ENCODE peak calls at places on chromosomes 3 and 15, in five cellular contexts. D, G, P, K and Y are unnamed samples.

GRCh38 chr3:15332405-15333098 is at the start of gene SH3BP5:
- DNase-seq in D (peak; percentile 83), G (peak; percentile 47), P (peak; percentile 81), K (peak; percentile 39), Y (peak; percentile 62)

GRCh38 chr3:25782938-25783660 is at the start of gene NGLY1:
- DNase-seq in D (peak; percentile 88), G (peak; percentile 75), P (peak; percentile 85), K (peak; percentile 69), Y (peak; percentile 81)

GRCh38 chr15:29969587-29970401 is 113.0 kb upstream of the GOLGA8J start:
- DNase-seq in D (no peak), G (no peak), P (no peak), K (no peak), Y (no peak)

GRCh38 chr3:177978948-177979347 is 557.3 kb upstream of the KCNMB2 start:
- DNase-seq in D (no peak), G (no peak), P (no peak), K (no peak), Y (no peak)

GRCh38 chr3:151553873-151554272 is 93.0 kb upstream of the IGSF10 start:
- DNase-seq in D (no peak), G (no peak), P (no peak), K (no peak), Y (no peak)

GRCh38 chr15:74792227-74793016 is 10.5 kb downstream of the CSK start:
- DNase-seq in D (no peak), G (no peak), P (no peak), K (no peak), Y (no peak)

GRCh38 chr3:132554437-132554836 is 42.6 kb upstream of the ACKR4 start:
- DNase-seq in D (no peak), G (peak; percentile 51), P (no peak), K (no peak), Y (no peak)

GRCh38 chr3:182294256-182294655 is 499.0 kb upstream of the ATP11B start:
- DNase-seq in D (no peak), G (no peak), P (no peak), K (no peak), Y (no peak)

GRCh38 chr15:84962975-84963374 is 18.7 kb upstream of the PDE8A start:
- DNase-seq in D (no peak), G (no peak), P (no peak), K (no peak), Y (no peak)

GRCh38 chr3:78645628-78646310 is 1122.0 kb downstream of the ROBO1 start:
- DNase-seq in D (no peak), G (peak; percentile 81), P (no peak), K (no peak), Y (no peak)

GRCh38 chr15:70348581-70349344 is 251.0 kb upstream of the TLE3 start:
- DNase-seq in D (no peak), G (no peak), P (no peak), K (no peak), Y (no peak)

GRCh38 chr3:72767927-72768880 is 80.0 kb downstream of the SHQ1 start:
- DNase-seq in D (no peak), G (no peak), P (no peak), K (no peak), Y (no peak)

GRCh38 chr3:58190882-58191281 is 19.9 kb downstream of the DNASE1L3 start:
- DNase-seq in D (no peak), G (no peak), P (no peak), K (no peak), Y (no peak)

GRCh38 chr15:66100761-66101160 is 152.8 kb downstream of the MEGF11 start:
- DNase-seq in D (no peak), G (no peak), P (no peak), K (no peak), Y (no peak)

GRCh38 chr15:27042230-27042629 is 71.2 kb downstream of the GABRG3 start:
- DNase-seq in D (no peak), G (no peak), P (no peak), K (no peak), Y (no peak)

GRCh38 chr3:72327008-72327407 is 521.2 kb downstream of the SHQ1 start:
- DNase-seq in D (no peak), G (no peak), P (no peak), K (no peak), Y (no peak)

GRCh38 chr3:36700537-36701248 is 63.7 kb downstream of the DCLK3 start:
- DNase-seq in D (peak; percentile 56), G (peak; percentile 85), P (peak; percentile 56), K (no peak), Y (peak; percentile 20)

GRCh38 chr3:12235691-12236090 is 53.2 kb upstream of the PPARG start:
- DNase-seq in D (no peak), G (peak; percentile 57), P (no peak), K (no peak), Y (no peak)

GRCh38 chr3:59191651-59192050 is 141.8 kb upstream of the CFAP20DC start:
- DNase-seq in D (no peak), G (no peak), P (no peak), K (no peak), Y (no peak)

GRCh38 chr3:32472716-32473115 is 29.9 kb downstream of the CMTM6 start:
- DNase-seq in D (no peak), G (no peak), P (no peak), K (no peak), Y (no peak)

GRCh38 chr15:95295905-95296618 is 1034.4 kb upstream of the NR2F2 start:
- DNase-seq in D (no peak), G (no peak), P (no peak), K (no peak), Y (no peak)

GRCh38 chr3:32873491-32874130 is 55.8 kb downstream of the TRIM71 start:
- DNase-seq in D (no peak), G (no peak), P (no peak), K (no peak), Y (no peak)

GRCh38 chr3:128466840-128467541 is at the start of gene DNAJB8:
- DNase-seq in D (peak; percentile 47), G (no peak), P (peak; percentile 15), K (no peak), Y (no peak)

GRCh38 chr3:188153498-188153948 is 434 bp upstream of the LPP start:
- DNase-seq in D (peak; percentile 71), G (peak; percentile 97), P (peak; percentile 57), K (no peak), Y (no peak)

GRCh38 chr3:22713936-22714335 is 489.2 kb upstream of the UBE2E2 start:
- DNase-seq in D (no peak), G (peak; percentile 4), P (no peak), K (no peak), Y (no peak)

GRCh38 chr3:157475921-157476395 is 27.3 kb downstream of the VEPH1 start:
- DNase-seq in D (no peak), G (peak; percentile 93), P (no peak), K (no peak), Y (no peak)

GRCh38 chr3:62567097-62568021 is 194.0 kb upstream of the FEZF2 start:
- DNase-seq in D (no peak), G (peak; percentile 79), P (no peak), K (no peak), Y (no peak)

GRCh38 chr3:100245932-100246331 is 14.9 kb upstream of the TBC1D23 start:
- DNase-seq in D (no peak), G (peak; percentile 73), P (no peak), K (no peak), Y (no peak)

GRCh38 chr3:197242784-197243432 is 55.5 kb downstream of the DLG1 start:
- DNase-seq in D (no peak), G (no peak), P (no peak), K (no peak), Y (no peak)

GRCh38 chr3:4720316-4721075 is 227.3 kb downstream of the ITPR1 start:
- DNase-seq in D (no peak), G (peak; percentile 71), P (no peak), K (no peak), Y (no peak)

GRCh38 chr3:188937389-188937788 is 234.4 kb upstream of the TPRG1 start:
- DNase-seq in D (no peak), G (peak; percentile 11), P (no peak), K (no peak), Y (no peak)

GRCh38 chr3:151434151-151434890 is 26.5 kb downstream of the IGSF10 start:
- DNase-seq in D (no peak), G (peak; percentile 94), P (no peak), K (no peak), Y (no peak)

GRCh38 chr15:52241489-52241888 is 50.3 kb upstream of the GNB5 start:
- DNase-seq in D (peak; percentile 53), G (no peak), P (no peak), K (no peak), Y (no peak)

GRCh38 chr3:195204360-195205166 is 66.4 kb downstream of the XXYLT1 start:
- DNase-seq in D (no peak), G (no peak), P (no peak), K (no peak), Y (peak; percentile 30)

GRCh38 chr3:149197669-149198068 is 24.0 kb downstream of the CP start:
- DNase-seq in D (no peak), G (no peak), P (no peak), K (no peak), Y (no peak)

GRCh38 chr15:93173369-93173768 is 84.4 kb upstream of the RGMA start:
- DNase-seq in D (no peak), G (no peak), P (no peak), K (no peak), Y (no peak)